ENCODE peak calls at places on chromosomes 2 and 18, in four cellular contexts. E, B, K and P are unnamed samples.

GRCh38 chr2:16069933-16070647 is 129.7 kb downstream of the MYCN start:
- DNase-seq in E (no peak), B (no peak), K (no peak), P (peak; percentile 76)

GRCh38 chr2:147500229-147500628 is 344.6 kb upstream of the ACVR2A start:
- DNase-seq in E (no peak), B (no peak), K (no peak), P (no peak)

GRCh38 chr2:134883552-134884293 is 34.9 kb upstream of the CCNT2 start:
- DNase-seq in E (no peak), B (no peak), K (no peak), P (no peak)

GRCh38 chr18:6983366-6983765 is 134.2 kb downstream of the LAMA1 start:
- DNase-seq in E (no peak), B (no peak), K (no peak), P (no peak)

GRCh38 chr2:149383340-149383739 is 53.0 kb downstream of the LYPD6 start:
- DNase-seq in E (no peak), B (no peak), K (peak; percentile 8), P (no peak)

GRCh38 chr18:76466410-76466991 is 28.5 kb downstream of the ZNF516 start:
- DNase-seq in E (no peak), B (no peak), K (no peak), P (peak; percentile 14)

GRCh38 chr18:50099725-50100414 is 95.1 kb downstream of the MYO5B start:
- DNase-seq in E (no peak), B (no peak), K (no peak), P (no peak)

GRCh38 chr2:37481244-37481643 is 136.8 kb downstream of the QPCT start:
- DNase-seq in E (no peak), B (no peak), K (no peak), P (no peak)

GRCh38 chr2:217611056-217611455 is 391.7 kb downstream of the TNS1 start:
- DNase-seq in E (no peak), B (no peak), K (no peak), P (no peak)

GRCh38 chr2:119756837-119757236 is 2.9 kb upstream of the PTPN4 start:
- DNase-seq in E (no peak), B (no peak), K (peak; percentile 76), P (peak; percentile 67)

DNA sequence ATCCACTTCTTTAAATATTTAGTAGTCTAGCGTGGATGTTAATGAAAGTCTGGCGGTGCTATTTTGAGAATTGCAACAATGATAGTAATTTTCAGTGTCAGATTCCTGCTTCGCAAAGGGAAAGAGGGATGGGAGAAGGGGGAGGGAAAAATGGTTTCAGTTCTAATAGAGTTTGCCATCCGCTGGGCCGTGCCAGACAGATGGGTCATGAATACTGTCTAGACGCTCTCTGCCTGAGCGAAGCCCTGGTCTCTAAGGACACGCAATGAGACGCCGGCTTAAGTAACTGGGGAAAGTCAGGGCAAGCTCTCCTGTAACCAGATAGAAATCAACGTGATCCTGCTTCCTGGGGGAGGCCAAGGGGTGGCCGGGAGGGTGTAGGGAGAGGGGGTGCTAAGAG is 229.1 kb downstream of the LDLRAD4 start:
- DNase-seq in E (no peak), B (peak; percentile 91), K (peak; percentile 51), P (no peak)
- H3K4me3 ChIP-seq in E (no peak overlapping the region), B (peak overlapping the region; percentile 31), K (no peak overlapping the region), P (no peak overlapping the region)

GRCh38 chr2:112254466-112255240 is at the start of gene ZC3H8:
- DNase-seq in E (peak; percentile 94), B (peak; percentile 94), K (peak; percentile 88), P (peak; percentile 94)
- H3K4me3 ChIP-seq in E (peak within 1 kb of the TSS; percentile 87), B (peak within 1 kb of the TSS; percentile 60), K (peak within 1 kb of the TSS; percentile 88), P (peak within 1 kb of the TSS; percentile 77)

GRCh38 chr2:136024616-136025015 is 39.2 kb upstream of the DARS1 start:
- DNase-seq in E (no peak), B (no peak), K (peak; percentile 18), P (no peak)
- H3K4me3 ChIP-seq in E (no peak overlapping the region), B (no peak overlapping the region), K (no peak overlapping the region), P (no peak overlapping the region)

DNA sequence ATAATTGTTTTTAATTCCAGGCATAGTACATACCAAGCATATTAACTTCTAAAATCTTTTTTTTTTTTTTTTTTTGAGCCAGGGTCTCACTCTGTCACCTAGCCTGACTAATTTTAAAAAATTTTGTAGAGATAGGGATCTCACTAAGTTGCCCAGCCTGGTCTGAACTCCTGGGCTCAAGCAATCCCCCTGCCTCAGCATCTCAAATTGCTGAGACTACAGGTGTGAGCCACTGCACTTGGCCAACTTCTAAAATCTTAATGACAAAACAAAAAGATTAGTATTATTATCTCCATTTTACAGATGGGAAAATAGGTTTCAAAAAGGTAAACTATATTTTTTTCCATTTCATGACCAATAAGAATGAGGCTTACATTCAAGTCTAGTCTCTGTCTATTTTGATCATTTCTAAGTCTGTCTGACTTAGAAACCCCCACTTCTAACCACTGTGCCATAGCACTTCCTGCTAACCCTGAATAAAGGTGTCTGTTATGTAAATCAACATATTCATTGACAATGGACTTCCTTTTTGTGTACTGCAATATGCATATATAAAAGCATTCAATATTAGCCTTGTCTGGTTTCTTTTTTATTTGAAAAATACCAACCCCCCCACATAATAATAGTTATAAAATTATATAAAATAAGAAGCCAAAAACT is 28.7 kb upstream of the ZEB2 start:
- DNase-seq in E (no peak), B (no peak), K (no peak), P (no peak)
- H3K4me3 ChIP-seq in E (no peak overlapping the region), B (no peak overlapping the region), K (no peak overlapping the region), P (no peak overlapping the region)

GRCh38 chr18:5895886-5896740 is 791 bp upstream of the TMEM200C start:
- DNase-seq in E (peak; percentile 81), B (peak; percentile 23), K (no peak), P (peak; percentile 51)
- H3K4me3 ChIP-seq in E (peak overlapping the region; percentile 75), B (peak overlapping the region; percentile 33), K (no peak overlapping the region), P (peak overlapping the region; percentile 64)

DNA sequence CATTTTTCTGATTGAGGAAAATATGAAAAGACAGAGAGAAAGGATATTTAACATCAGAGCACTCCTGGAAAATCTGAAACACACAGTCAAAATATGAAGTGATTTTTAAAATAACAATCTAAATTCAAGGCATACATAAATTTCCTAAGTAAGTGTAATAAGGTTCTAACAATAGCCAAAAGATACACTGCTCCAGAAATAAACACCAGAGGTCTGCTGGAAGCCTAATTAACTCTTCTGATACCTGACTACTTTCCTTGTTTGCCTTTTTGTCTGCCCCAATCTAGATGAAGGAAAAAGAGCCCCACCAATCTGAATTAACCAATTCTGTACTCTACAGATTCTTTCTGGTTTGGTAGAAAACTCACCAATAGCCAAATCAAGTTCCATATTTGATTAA is 87.1 kb downstream of the MEMO1 start:
- DNase-seq in E (no peak), B (no peak), K (no peak), P (no peak)
- H3K4me3 ChIP-seq in E (peak overlapping the region; percentile 4), B (no peak overlapping the region), K (no peak overlapping the region), P (no peak overlapping the region)

DNA sequence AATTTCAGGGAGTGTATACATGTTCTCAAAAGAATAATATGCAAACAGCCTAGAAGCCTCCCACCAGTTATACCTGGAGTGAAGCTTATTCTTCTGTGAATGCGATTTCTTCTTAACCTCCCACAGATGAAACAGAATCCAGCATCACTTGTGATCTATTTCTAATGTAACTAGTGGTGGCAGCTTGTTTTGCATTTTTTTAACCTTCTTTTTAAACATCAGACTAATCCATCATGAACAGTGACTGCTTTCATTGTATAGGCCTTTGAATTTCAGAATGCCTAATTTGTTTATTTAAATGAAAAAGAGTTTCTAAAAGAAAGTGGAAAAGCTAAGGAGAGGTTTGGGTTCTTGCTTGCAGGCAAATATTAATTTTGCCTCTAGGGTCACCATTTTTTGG is 85.7 kb upstream of the EPHA4 start:
- DNase-seq in E (no peak), B (no peak), K (no peak), P (no peak)
- H3K4me3 ChIP-seq in E (no peak overlapping the region), B (no peak overlapping the region), K (no peak overlapping the region), P (no peak overlapping the region)